ENCODE peak calls at places on chromosomes 7 and 10, in five cellular contexts. Y is naive thymus-derived CD4-positive, alpha-beta T cell; T is MCF 10A; Q is astrocyte of the spinal cord; V is T1000. W is an unnamed sample.

GRCh38 chr10:119715628-119716505 is 10.0 kb upstream of the INPP5F start:
- DNase-seq in V (no peak), Q (no peak), T (no peak), Y (no peak), W (no peak)

GRCh38 chr10:72319416-72320254 is 35.1 kb downstream of the DNAJB12 start:
- DNase-seq in Y (peak), V (peak), Q (peak), T (peak), W (peak)

GRCh38 chr10:102117391-102118159 is 2.6 kb downstream of the LDB1 start:
- DNase-seq in T (peak), Q (peak), Y (peak), V (peak), W (peak)

GRCh38 chr7:107661081-107661864 is 645 bp downstream of the SLC26A4 start:
- DNase-seq in Y (peak), Q (peak), T (peak), V (no peak), W (peak)

GRCh38 chr7:102093599-102094001 is 193.1 kb upstream of the SH2B2 start:
- DNase-seq in V (no peak), T (no peak), Y (no peak), Q (no peak), W (no peak)

GRCh38 chr10:58104419-58104818 is 163.3 kb downstream of the IPMK start:
- DNase-seq in T (no peak), Q (peak), Y (no peak), V (peak), W (no peak)

GRCh38 chr7:151742713-151743480 is 134.0 kb downstream of the PRKAG2 start:
- DNase-seq in Q (no peak), V (no peak), T (no peak), Y (no peak), W (no peak)

GRCh38 chr10:69650589-69651261 is 20.7 kb downstream of the FAM241B start:
- DNase-seq in V (no peak), T (no peak), Q (peak), Y (no peak), W (no peak)

GRCh38 chr10:99768430-99769011 is 13.9 kb upstream of the ABCC2 start:
- DNase-seq in V (no peak), Q (no peak), Y (no peak), T (no peak), W (no peak)

GRCh38 chr7:14024406-14024805 is 34.9 kb upstream of the ETV1 start:
- DNase-seq in Q (no peak), V (no peak), T (no peak), Y (no peak), W (peak)

GRCh38 chr7:129126314-129126713 is 18.2 kb upstream of the TSPAN33 start:
- DNase-seq in Q (no peak), V (no peak), Y (no peak), T (no peak), W (no peak)

GRCh38 chr7:143279186-143280098 is 5.3 kb upstream of the TMEM139 start:
- DNase-seq in T (peak), Y (peak), Q (peak), V (no peak), W (peak)

GRCh38 chr10:76492026-76492425 is 1060.6 kb downstream of the LRMDA start:
- DNase-seq in Y (no peak), T (peak), Q (peak), V (peak), W (peak)

GRCh38 chr7:73443543-73444255 is 10.1 kb downstream of the FZD9 start:
- DNase-seq in Y (no peak), V (no peak), Q (no peak), T (no peak), W (no peak)

GRCh38 chr10:89556590-89556989 is 21.2 kb upstream of the SLC16A12 start:
- DNase-seq in Q (peak), V (no peak), Y (no peak), T (no peak), W (peak)

GRCh38 chr7:128937647-128938523 is at the start of gene IRF5:
- DNase-seq in V (no peak), T (peak), Y (no peak), Q (no peak), W (no peak)

GRCh38 chr7:135775230-135775629 is 26.6 kb upstream of the FAM180A start:
- DNase-seq in Q (no peak), Y (no peak), V (no peak), T (no peak), W (peak)

GRCh38 chr10:128875955-128876354 is 591.1 kb upstream of the MGMT start:
- DNase-seq in T (peak), Y (no peak), Q (no peak), V (no peak), W (peak)

GRCh38 chr10:113304726-113305125 is 248.1 kb upstream of the HABP2 start:
- DNase-seq in Q (no peak), V (peak), T (no peak), Y (no peak), W (no peak)

GRCh38 chr7:47505317-47506007 is 76.4 kb downstream of the TNS3 start:
- DNase-seq in V (no peak), Q (no peak), Y (no peak), T (no peak), W (no peak)

GRCh38 chr7:17038160-17038782 is 156.5 kb upstream of the AGR3 start:
- DNase-seq in T (no peak), Q (no peak), Y (no peak), V (no peak), W (no peak)

GRCh38 chr10:29576681-29577080 is 58.1 kb downstream of the SVIL start:
- DNase-seq in V (no peak), T (no peak), Q (peak), Y (no peak), W (peak)

GRCh38 chr7:121473645-121474300 is 77.7 kb upstream of the FAM3C start:
- DNase-seq in T (no peak), Y (no peak), Q (peak), V (no peak), W (no peak)

GRCh38 chr7:127872122-127872521 is 159.1 kb downstream of the LRRC4 start:
- DNase-seq in Y (no peak), T (no peak), Q (no peak), V (no peak), W (no peak)

W was measured in fibroblast of pulmonary artery.